ENCODE peak calls at places on chromosomes 11 and 22, in five cellular contexts. H is transverse colon, K is heart left ventricle, E is brain microvascular endothelial cell, T is psoas muscle. G is an unnamed sample.

GRCh38 chr11:68020575-68020974 is 9.9 kb upstream of the NDUFS8 start:
- DNase-seq in H (no peak), E (no peak), K (no peak), T (no peak), G (peak)

GRCh38 chr11:76030286-76030685 is 176.0 kb downstream of the WNT11 start:
- DNase-seq in T (no peak), H (no peak), K (no peak), E (peak), G (peak)

GRCh38 chr11:1088927-1089737 is 14.5 kb downstream of the MUC2 start:
- DNase-seq in E (no peak), T (no peak), H (no peak), K (no peak), G (no peak)

GRCh38 chr11:37104380-37104779 is 506.3 kb upstream of the RAG2 start:
- DNase-seq in E (no peak), T (no peak), K (no peak), H (no peak), G (no peak)

GRCh38 chr11:61716478-61717285 is 35.8 kb upstream of the MYRF start:
- DNase-seq in H (no peak), K (no peak), E (no peak), T (no peak), G (no peak)

GRCh38 chr11:107427569-107428180 is 29.9 kb downstream of the CWF19L2 start:
- DNase-seq in T (no peak), H (no peak), K (no peak), E (no peak), G (no peak)

GRCh38 chr11:128354476-128354875 is 232.9 kb downstream of the ETS1 start:
- DNase-seq in K (no peak), E (no peak), H (no peak), T (no peak), G (peak)

GRCh38 chr22:35586771-35587170 is 30.4 kb downstream of the MB start:
- DNase-seq in T (no peak), E (no peak), K (no peak), H (no peak), G (no peak)

GRCh38 chr11:59263225-59263894 is 50.6 kb upstream of the MPEG1 start:
- DNase-seq in K (no peak), T (no peak), H (peak), E (no peak), G (no peak)

GRCh38 chr11:10646005-10646404 is 47.5 kb downstream of the IRAG1 start:
- DNase-seq in H (no peak), K (no peak), T (no peak), E (no peak), G (peak)

GRCh38 chr11:128890543-128891409 is at the start of gene KCNJ5:
- DNase-seq in T (peak), K (peak), E (no peak), H (no peak), G (peak)

GRCh38 chr11:134527382-134528243 is 115.6 kb upstream of the B3GAT1 start:
- DNase-seq in T (no peak), E (no peak), K (no peak), H (no peak), G (no peak)

GRCh38 chr11:134392953-134393615 is 19.0 kb downstream of the B3GAT1 start:
- DNase-seq in E (no peak), T (no peak), K (no peak), H (no peak), G (no peak)

GRCh38 chr11:111938687-111939160 is 1.6 kb downstream of the DIXDC1 start:
- DNase-seq in T (no peak), H (no peak), E (peak), K (no peak), G (peak)

GRCh38 chr11:70755410-70756158 is 357.3 kb downstream of the CTTN start:
- DNase-seq in K (peak), E (peak), H (peak), T (peak), G (peak)

GRCh38 chr11:117546431-117547160 is 218.9 kb downstream of the CEP164 start:
- DNase-seq in H (no peak), K (no peak), E (no peak), T (no peak), G (no peak)

GRCh38 chr11:59102259-59102765 is 4.7 kb upstream of the FAM111B start:
- DNase-seq in K (peak), T (peak), H (peak), E (peak), G (peak)

GRCh38 chr11:127066426-127067090 is 66.0 kb upstream of the KIRREL3 start:
- DNase-seq in H (no peak), T (no peak), E (no peak), K (no peak), G (no peak)

GRCh38 chr11:66133216-66133775 is 63.2 kb downstream of the PACS1 start:
- DNase-seq in T (no peak), K (no peak), H (no peak), E (no peak), G (no peak)

GRCh38 chr22:19117111-19117512 is 5.1 kb downstream of the DGCR2 start:
- DNase-seq in E (no peak), T (no peak), K (no peak), H (peak), G (no peak)

GRCh38 chr11:2346586-2347335 is 30.3 kb upstream of the CD81 start:
- DNase-seq in K (no peak), E (no peak), H (no peak), T (no peak), G (no peak)

GRCh38 chr22:36471341-36471821 is 10.1 kb downstream of the TXN2 start:
- DNase-seq in T (no peak), K (no peak), E (peak), H (no peak), G (peak)

GRCh38 chr22:38318792-38319773 is 1.9 kb upstream of the CSNK1E start:
- DNase-seq in K (no peak), T (no peak), H (no peak), E (no peak), G (no peak)

GRCh38 chr22:39182478-39183030 is 30.1 kb upstream of the CBX7 start:
- DNase-seq in E (no peak), T (no peak), K (no peak), H (no peak), G (peak)

GRCh38 chr11:13718394-13718793 is 49.9 kb downstream of the FAR1 start:
- DNase-seq in T (no peak), E (no peak), K (no peak), H (no peak), G (no peak)

GRCh38 chr11:119691020-119691666 is 37.9 kb downstream of the NECTIN1 start:
- DNase-seq in H (no peak), E (no peak), T (no peak), K (no peak), G (no peak)

GRCh38 chr22:41780714-41781507 is 19.6 kb upstream of the CCDC134 start:
- DNase-seq in E (peak), K (peak), H (peak), T (peak), G (peak)

GRCh38 chr22:36374603-36375024 is 13.2 kb downstream of the MYH9 start:
- DNase-seq in E (no peak), T (peak), H (peak), K (no peak), G (peak)

GRCh38 chr11:94504689-94505293 is 7.5 kb upstream of the C11orf97 start:
- DNase-seq in K (no peak), E (peak), H (no peak), T (no peak), G (peak)

GRCh38 chr22:29251981-29252978 is 15.5 kb downstream of the RHBDD3 start:
- DNase-seq in T (no peak), H (no peak), K (no peak), E (no peak), G (no peak)

GRCh38 chr11:123457187-123457770 is 27.2 kb downstream of the GRAMD1B start:
- DNase-seq in E (no peak), H (peak), K (peak), T (no peak), G (peak)

GRCh38 chr11:61683961-61684869 is 4.0 kb downstream of the DAGLA start:
- DNase-seq in E (no peak), T (no peak), K (no peak), H (no peak), G (no peak)

GRCh38 chr11:115963170-115963569 is 459.0 kb upstream of the CADM1 start:
- DNase-seq in T (no peak), E (no peak), H (no peak), K (no peak), G (peak)

GRCh38 chr11:114889464-114890065 is 211.2 kb downstream of the NXPE2 start:
- DNase-seq in E (no peak), H (no peak), T (no peak), K (peak), G (no peak)

GRCh38 chr11:1641096-1641495 is 11.5 kb downstream of the KRTAP5-5 start:
- DNase-seq in T (no peak), H (no peak), E (no peak), K (no peak), G (no peak)

GRCh38 chr11:63762662-63763505 is 5.7 kb downstream of the ZFTA start:
- DNase-seq in E (no peak), H (peak), K (peak), T (peak), G (no peak)

GRCh38 chr11:63763506-63764200 is 4.9 kb downstream of the ZFTA start:
- DNase-seq in E (no peak), T (peak), K (peak), H (peak), G (no peak)

GRCh38 chr11:63760487-63761079 is 8.0 kb downstream of the ZFTA start:
- DNase-seq in H (no peak), E (no peak), K (no peak), T (no peak), G (no peak)

GRCh38 chr11:63761870-63762661 is 6.5 kb downstream of the ZFTA start:
- DNase-seq in H (peak), E (no peak), K (peak), T (peak), G (no peak)

DNA sequence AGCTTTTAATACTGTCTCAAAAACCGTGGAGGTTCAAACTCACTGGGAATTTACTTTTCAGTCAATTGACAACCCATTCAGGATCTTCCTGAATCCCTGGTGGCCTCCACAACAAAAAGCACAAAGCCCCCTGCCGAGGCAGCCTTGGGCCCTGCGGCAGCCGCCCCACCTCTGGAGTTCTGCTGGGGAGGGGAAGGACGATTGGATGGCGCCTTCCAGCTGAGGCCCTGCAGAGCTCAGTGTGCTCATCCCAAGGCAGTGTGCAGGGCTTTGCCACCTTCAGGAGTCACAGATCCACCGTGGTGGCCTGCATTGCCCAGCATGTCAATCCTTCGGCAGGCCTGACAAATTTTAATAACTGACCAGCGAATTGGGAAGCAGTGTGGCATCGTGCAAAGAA is 7.4 kb downstream of the ZFTA start:
- DNase-seq in E (no peak), K (no peak), T (no peak), H (no peak), G (no peak)
- H3K4me3 ChIP-seq in E (no peak), K (no peak), T (no peak), H (no peak), G (no peak)

GRCh38 chr11:48207881-48208280 is 8.7 kb upstream of the OR4B1 start:
- DNase-seq in H (no peak), E (no peak), K (no peak), T (no peak), G (no peak)

GRCh38 chr11:48210052-48210451 is 6.6 kb upstream of the OR4B1 start:
- DNase-seq in E (peak), K (no peak), H (no peak), T (no peak), G (peak)
- TF ChIP-seq CTCF in E (peak), K (no peak), H (peak), T (no peak), G (peak)

GRCh38 chr11:60280412-60280811 is at the start of gene MS4A4A:
- DNase-seq in T (no peak), H (peak), K (peak), E (no peak), G (no peak)
- H3K4me3 ChIP-seq in T (peak), H (no peak), K (no peak), E (no peak), G (no peak)

GRCh38 chr11:21072517-21072916 is 403.1 kb downstream of the NELL1 start:
- DNase-seq in T (no peak), K (no peak), H (no peak), E (no peak), G (no peak)
- TF ChIP-seq CTCF in T (no peak), K (no peak), H (no peak), E (no peak), G (no peak)

DNA sequence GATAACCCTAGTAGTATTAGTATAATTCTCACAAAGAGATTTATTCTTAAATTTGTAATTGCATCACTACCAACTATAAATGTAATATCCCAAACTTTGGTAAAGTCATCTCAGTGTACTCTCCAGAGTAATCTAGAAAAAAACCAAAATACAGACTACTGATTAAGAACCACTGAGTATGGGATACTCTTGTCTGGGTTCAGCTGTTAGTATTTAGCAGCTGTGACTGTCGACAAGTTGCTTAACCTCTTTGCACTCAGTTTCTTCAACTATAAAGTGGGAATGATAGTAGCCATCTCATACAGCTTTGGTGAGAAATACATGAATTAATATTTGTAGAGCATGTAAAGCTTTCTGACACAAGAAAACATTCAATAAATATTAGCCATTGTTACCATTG is 35.3 kb downstream of the C11orf65 start:
- DNase-seq in T (no peak), E (no peak), K (no peak), H (no peak), G (no peak)
- H3K4me3 ChIP-seq in T (no peak), E (no peak), K (no peak), H (no peak), G (no peak)

GRCh38 chr11:39365809-39366436 is 2093.5 kb downstream of the LRRC4C start:
- DNase-seq in K (no peak), E (no peak), H (no peak), T (no peak), G (peak)
- TF ChIP-seq CTCF in K (no peak), E (no peak), H (no peak), T (no peak), G (peak)

DNA sequence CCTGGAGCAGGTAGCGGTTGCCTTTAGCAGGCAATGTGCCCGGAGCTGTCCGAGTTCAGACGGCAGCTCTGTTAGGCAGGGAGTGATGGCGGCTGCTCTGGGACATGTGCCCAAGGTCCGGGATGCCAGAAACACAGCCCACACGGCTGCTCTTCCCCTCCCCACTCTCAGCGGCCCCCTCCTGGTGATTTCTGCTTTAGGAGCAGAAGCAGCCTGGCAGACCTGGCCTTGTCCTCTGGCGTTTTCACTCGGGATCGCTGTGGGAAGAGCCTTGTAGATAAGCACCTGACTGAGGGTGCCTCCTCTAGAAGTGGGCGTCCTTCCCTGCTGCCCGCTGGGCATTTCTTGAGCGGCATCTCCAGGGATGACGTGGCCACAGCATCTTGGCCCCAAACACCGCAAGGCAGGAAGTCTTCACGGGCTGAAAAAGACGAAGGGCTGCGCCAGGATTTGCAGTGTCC is 392.2 kb downstream of the TBC1D22A start:
- DNase-seq in K (peak), H (no peak), T (peak), E (no peak), G (peak)
- H3K4me3 ChIP-seq in K (peak), H (no peak), T (peak), E (no peak), G (peak)

G was measured in fibroblast of pulmonary artery.